ENCODE peak calls at places on chromosomes 12 and 14, in seven cellular contexts. One of them, this sample, is unnamed.

GRCh38 chr14:103543721-103544626 is 15.0 kb downstream of the TRMT61A start:
- DNase-seq in C1 segment of cervical spinal cord: no peak
- DNase-seq in stimulated activated CD8-positive, alpha-beta memory T cell treated with anti-CD3 and anti-CD28 coated beads, Interleukin-15, amount 100 ng/mL, for 24 hours: no peak
- DNase-seq in OCI-LY7: no peak
- DNase-seq in EH: no peak
- DNase-seq in progenitor cell of endocrine pancreas: no peak
- DNase-seq in cardiac muscle cell: no peak
- DNase-seq in this sample: no peak

GRCh38 chr12:3684449-3685051 is 68.4 kb downstream of the CRACR2A start:
- DNase-seq in C1 segment of cervical spinal cord: no peak
- DNase-seq in stimulated activated CD8-positive, alpha-beta memory T cell treated with anti-CD3 and anti-CD28 coated beads, Interleukin-15, amount 100 ng/mL, for 24 hours: no peak
- DNase-seq in OCI-LY7: no peak
- DNase-seq in EH: no peak
- DNase-seq in progenitor cell of endocrine pancreas: no peak
- DNase-seq in cardiac muscle cell: peak; percentile 78
- DNase-seq in this sample: no peak

GRCh38 chr14:100440758-100441203 is 117.6 kb downstream of the SLC25A47 start:
- DNase-seq in C1 segment of cervical spinal cord: no peak
- DNase-seq in stimulated activated CD8-positive, alpha-beta memory T cell treated with anti-CD3 and anti-CD28 coated beads, Interleukin-15, amount 100 ng/mL, for 24 hours: no peak
- DNase-seq in OCI-LY7: no peak
- DNase-seq in EH: peak; percentile 45
- DNase-seq in progenitor cell of endocrine pancreas: no peak
- DNase-seq in cardiac muscle cell: no peak
- DNase-seq in this sample: no peak

GRCh38 chr12:61029516-61029915 is 1230.7 kb upstream of the USP15 start:
- DNase-seq in C1 segment of cervical spinal cord: no peak
- DNase-seq in stimulated activated CD8-positive, alpha-beta memory T cell treated with anti-CD3 and anti-CD28 coated beads, Interleukin-15, amount 100 ng/mL, for 24 hours: no peak
- DNase-seq in OCI-LY7: no peak
- DNase-seq in EH: no peak
- DNase-seq in progenitor cell of endocrine pancreas: no peak
- DNase-seq in cardiac muscle cell: no peak
- DNase-seq in this sample: no peak

GRCh38 chr12:108890208-108890607 is 10.3 kb downstream of the DAO start:
- DNase-seq in C1 segment of cervical spinal cord: no peak
- DNase-seq in stimulated activated CD8-positive, alpha-beta memory T cell treated with anti-CD3 and anti-CD28 coated beads, Interleukin-15, amount 100 ng/mL, for 24 hours: no peak
- DNase-seq in OCI-LY7: peak; percentile 32
- DNase-seq in EH: peak; percentile 39
- DNase-seq in progenitor cell of endocrine pancreas: no peak
- DNase-seq in cardiac muscle cell: peak; percentile 58
- DNase-seq in this sample: no peak

GRCh38 chr12:69657376-69658137 is 41.5 kb downstream of the BEST3 start:
- DNase-seq in C1 segment of cervical spinal cord: no peak
- DNase-seq in stimulated activated CD8-positive, alpha-beta memory T cell treated with anti-CD3 and anti-CD28 coated beads, Interleukin-15, amount 100 ng/mL, for 24 hours: no peak
- DNase-seq in OCI-LY7: no peak
- DNase-seq in EH: peak; percentile 35
- DNase-seq in progenitor cell of endocrine pancreas: no peak
- DNase-seq in cardiac muscle cell: no peak
- DNase-seq in this sample: peak; percentile 45

GRCh38 chr14:30551460-30551859 is 7.5 kb upstream of the G2E3 start:
- DNase-seq in C1 segment of cervical spinal cord: no peak
- DNase-seq in stimulated activated CD8-positive, alpha-beta memory T cell treated with anti-CD3 and anti-CD28 coated beads, Interleukin-15, amount 100 ng/mL, for 24 hours: no peak
- DNase-seq in OCI-LY7: no peak
- DNase-seq in EH: no peak
- DNase-seq in progenitor cell of endocrine pancreas: no peak
- DNase-seq in cardiac muscle cell: no peak
- DNase-seq in this sample: no peak

GRCh38 chr12:53500119-53500775 is 836 bp upstream of the TARBP2 start:
- DNase-seq in C1 segment of cervical spinal cord: no peak
- DNase-seq in stimulated activated CD8-positive, alpha-beta memory T cell treated with anti-CD3 and anti-CD28 coated beads, Interleukin-15, amount 100 ng/mL, for 24 hours: no peak
- DNase-seq in OCI-LY7: no peak
- DNase-seq in EH: peak; percentile 73
- DNase-seq in progenitor cell of endocrine pancreas: no peak
- DNase-seq in cardiac muscle cell: no peak
- DNase-seq in this sample: no peak